ENCODE peak calls at places on chromosome 9, in seven cellular contexts. V, P, R, A, C, F and Q are unnamed samples.
A peak's percentile ranks its signal among the peaks of the same experiment; 100 is the strongest.

GRCh38 chr9:125999504-125999881 is 252.3 kb downstream of the PBX3 start:
- DNase-seq in V (no peak), R (no peak), A (no peak), P (no peak), F (no peak), C (no peak), Q (no peak)

GRCh38 chr9:98635374-98635773 is 73.4 kb downstream of the GABBR2 start:
- DNase-seq in P (no peak), C (no peak), V (no peak), F (no peak), R (no peak), A (no peak), Q (no peak)

GRCh38 chr9:113596616-113597320 is 133.2 kb downstream of the RGS3 start:
- DNase-seq in V (no peak), P (no peak), F (no peak), C (no peak), A (no peak), R (no peak), Q (no peak)

GRCh38 chr9:2727966-2728613 is 10.8 kb downstream of the KCNV2 start:
- DNase-seq in A (no peak), C (peak; percentile 68), F (no peak), P (no peak), R (no peak), V (peak; percentile 21), Q (peak; percentile 85)

GRCh38 chr9:116075191-116075590 is 78.4 kb upstream of the PAPPA start:
- DNase-seq in P (no peak), C (peak; percentile 50), R (no peak), F (no peak), V (no peak), A (no peak), Q (peak; percentile 42)

GRCh38 chr9:15416880-15417279 is 5.8 kb upstream of the SNAPC3 start:
- DNase-seq in P (no peak), A (peak; percentile 12), C (peak; percentile 59), V (peak; percentile 54), R (peak; percentile 13), F (no peak), Q (peak; percentile 68)

GRCh38 chr9:130129425-130130061 is 42.7 kb upstream of the NCS1 start:
- DNase-seq in V (no peak), C (peak; percentile 22), P (no peak), R (no peak), A (no peak), F (no peak), Q (peak; percentile 64)

GRCh38 chr9:123643518-123643917 is 286.4 kb downstream of the DENND1A start:
- DNase-seq in A (no peak), R (no peak), V (no peak), F (peak; percentile 82), P (no peak), C (no peak), Q (no peak)

GRCh38 chr9:34553511-34554021 is 30.8 kb upstream of the ENHO start:
- DNase-seq in P (no peak), F (no peak), A (no peak), R (no peak), V (no peak), C (no peak), Q (no peak)

GRCh38 chr9:10173561-10173960 is 439.2 kb downstream of the PTPRD start:
- DNase-seq in C (no peak), P (no peak), V (no peak), F (no peak), A (no peak), R (no peak), Q (no peak)

GRCh38 chr9:136848393-136849037 is 694 bp upstream of the PHPT1 start:
- DNase-seq in F (no peak), C (no peak), V (peak; percentile 74), A (no peak), P (no peak), R (no peak), Q (peak; percentile 37)

GRCh38 chr9:105150991-105151685 is 93.3 kb upstream of the SLC44A1 start:
- DNase-seq in A (no peak), R (no peak), F (no peak), P (no peak), V (no peak), C (peak; percentile 38), Q (peak; percentile 56)

GRCh38 chr9:105333076-105333475 is 88.6 kb downstream of the SLC44A1 start:
- DNase-seq in A (no peak), F (no peak), C (peak; percentile 22), R (no peak), P (no peak), V (no peak), Q (no peak)

GRCh38 chr9:22308177-22308576 is 138.4 kb upstream of the DMRTA1 start:
- DNase-seq in A (no peak), R (no peak), C (no peak), V (no peak), P (no peak), F (no peak), Q (no peak)

GRCh38 chr9:7454490-7455110 is 345.0 kb downstream of the DMAC1 start:
- DNase-seq in P (no peak), A (no peak), F (no peak), R (no peak), C (no peak), V (no peak), Q (no peak)

GRCh38 chr9:117815315-117815714 is 111.1 kb downstream of the TLR4 start:
- DNase-seq in V (no peak), A (no peak), R (peak; percentile 4), C (no peak), F (no peak), P (no peak), Q (peak; percentile 5)

GRCh38 chr9:126838055-126838811 is 22.2 kb upstream of the ZBTB34 start:
- DNase-seq in A (no peak), V (no peak), C (no peak), F (no peak), R (no peak), P (no peak), Q (no peak)

GRCh38 chr9:82606761-82607382 is 456.1 kb downstream of the RASEF start:
- DNase-seq in C (peak; percentile 74), R (peak; percentile 45), V (peak; percentile 40), F (peak; percentile 61), A (no peak), P (no peak), Q (peak; percentile 86)

GRCh38 chr9:94867842-94868312 is 141.4 kb downstream of the AOPEP start:
- DNase-seq in V (peak; percentile 53), A (no peak), P (no peak), F (no peak), C (peak; percentile 91), R (no peak), Q (peak; percentile 91)

GRCh38 chr9:98310752-98311392 is 55.4 kb upstream of the TBC1D2 start:
- DNase-seq in V (peak; percentile 44), C (peak; percentile 34), R (no peak), F (no peak), A (no peak), P (no peak), Q (no peak)

GRCh38 chr9:88528356-88528755 is 6.6 kb upstream of the NXNL2 start:
- DNase-seq in V (no peak), A (no peak), F (no peak), P (no peak), R (no peak), C (no peak), Q (no peak)

GRCh38 chr9:123267481-123268239 is 726 bp downstream of the STRBP start:
- DNase-seq in V (no peak), P (no peak), R (peak; percentile 8), A (peak; percentile 3), F (no peak), C (no peak), Q (peak; percentile 12)

GRCh38 chr9:37246825-37247224 is 126.5 kb downstream of the ZCCHC7 start:
- DNase-seq in C (no peak), V (no peak), R (no peak), P (no peak), A (no peak), F (no peak), Q (no peak)

GRCh38 chr9:99628843-99629242 is 192.8 kb upstream of the NR4A3 start:
- DNase-seq in A (no peak), F (no peak), C (no peak), P (no peak), V (no peak), R (no peak), Q (no peak)

GRCh38 chr9:83304686-83305085 is 233.5 kb downstream of the FRMD3 start:
- DNase-seq in F (peak; percentile 22), P (no peak), V (peak; percentile 35), C (peak; percentile 53), R (no peak), A (no peak), Q (peak; percentile 93)